ENCODE peak calls at places on chromosomes 12 and 14, in six cellular contexts. G is tibial artery, O is PC-9, K is Calu3, H is GM06990, Z is epithelial cell of esophagus. R is an unnamed sample.

GRCh38 chr12:9940370-9940769 is 8.2 kb upstream of the CLEC2A start:
- DNase-seq in O (no peak), G (no peak), K (no peak), Z (peak), H (no peak), R (no peak)

GRCh38 chr12:68880660-68881325 is 52.2 kb downstream of the CPM start:
- DNase-seq in O (no peak), H (no peak), Z (no peak), K (no peak), G (no peak), R (no peak)

GRCh38 chr14:102594514-102595175 is 2.2 kb downstream of the RCOR1 start:
- DNase-seq in H (peak), Z (peak), O (peak), G (no peak), K (peak), R (peak)

GRCh38 chr14:36997843-36998242 is 174.6 kb downstream of the SLC25A21 start:
- DNase-seq in K (no peak), Z (no peak), H (no peak), G (no peak), O (no peak), R (no peak)

GRCh38 chr14:99188721-99189120 is 83.3 kb downstream of the BCL11B start:
- DNase-seq in H (no peak), G (peak), K (no peak), Z (no peak), O (no peak), R (no peak)

GRCh38 chr12:65835256-65835655 is 11.0 kb downstream of the HMGA2 start:
- DNase-seq in H (no peak), G (no peak), K (no peak), Z (no peak), O (no peak), R (no peak)

GRCh38 chr14:53193193-53193592 is 40.1 kb upstream of the DDHD1 start:
- DNase-seq in Z (peak), G (no peak), O (no peak), H (no peak), K (no peak), R (no peak)

GRCh38 chr12:64587447-64587846 is 22.8 kb upstream of the RASSF3 start:
- DNase-seq in H (no peak), Z (peak), K (no peak), O (no peak), G (no peak), R (no peak)

GRCh38 chr12:108856428-108857157 is 790 bp downstream of the SSH1 start:
- DNase-seq in O (peak), Z (peak), K (peak), H (peak), G (peak), R (peak)

GRCh38 chr14:93137864-93138263 is 22.1 kb upstream of the ITPK1 start:
- DNase-seq in H (no peak), O (no peak), G (no peak), K (peak), Z (peak), R (no peak)

GRCh38 chr12:27207626-27208413 is 36.3 kb upstream of the STK38L start:
- DNase-seq in Z (peak), K (no peak), H (peak), G (no peak), O (no peak), R (no peak)

GRCh38 chr12:81274619-81275018 is 196.7 kb downstream of the ACSS3 start:
- DNase-seq in H (no peak), Z (peak), K (no peak), G (no peak), O (no peak), R (no peak)

GRCh38 chr12:111715242-111715641 is 29.4 kb downstream of the ACAD10 start:
- DNase-seq in G (no peak), K (no peak), O (no peak), H (no peak), Z (no peak), R (no peak)

GRCh38 chr12:41274643-41275042 is 86.5 kb downstream of the PDZRN4 start:
- DNase-seq in Z (no peak), H (no peak), G (no peak), O (no peak), K (no peak), R (no peak)

GRCh38 chr14:62670526-62670925 is 374.7 kb downstream of the KCNH5 start:
- DNase-seq in Z (peak), O (no peak), G (no peak), H (no peak), K (no peak), R (no peak)

GRCh38 chr12:108338915-108339657 is at the start of gene CMKLR1:
- DNase-seq in O (no peak), K (no peak), G (peak), Z (no peak), H (peak), R (no peak)

GRCh38 chr12:119241049-119241448 is 62.3 kb downstream of the HSPB8 start:
- DNase-seq in O (no peak), Z (no peak), G (no peak), H (peak), K (no peak), R (no peak)

GRCh38 chr12:47184813-47185212 is 105.1 kb upstream of the AMIGO2 start:
- DNase-seq in Z (peak), O (peak), G (no peak), H (no peak), K (peak), R (no peak)

GRCh38 chr12:19967486-19967885 is 400.9 kb upstream of the PDE3A start:
- DNase-seq in Z (peak), H (no peak), G (no peak), O (no peak), K (peak), R (peak)

GRCh38 chr12:20483776-20484175 is 115.4 kb downstream of the PDE3A start:
- DNase-seq in O (no peak), H (no peak), Z (no peak), K (no peak), G (no peak), R (no peak)

GRCh38 chr12:72349491-72349890 is 77.3 kb downstream of the TRHDE start:
- DNase-seq in K (no peak), O (no peak), Z (no peak), G (no peak), H (no peak), R (no peak)

GRCh38 chr14:61335049-61335448 is 13.7 kb downstream of the PRKCH start:
- DNase-seq in K (no peak), H (no peak), Z (no peak), G (no peak), O (no peak), R (no peak)

GRCh38 chr12:50924439-50925341 is 27.7 kb upstream of the HIGD1C start:
- DNase-seq in O (peak), G (peak), K (peak), Z (peak), H (peak), R (peak)

GRCh38 chr14:38992067-38992835 is 110.8 kb downstream of the SEC23A start:
- DNase-seq in K (no peak), G (no peak), O (no peak), Z (no peak), H (no peak), R (no peak)

GRCh38 chr12:64943686-64944085 is 119.2 kb downstream of the TBC1D30 start:
- DNase-seq in H (no peak), Z (no peak), G (no peak), O (no peak), K (no peak), R (no peak)

GRCh38 chr12:6923003-6923732 is 4.6 kb upstream of the ATN1 start:
- DNase-seq in O (no peak), Z (no peak), H (no peak), G (peak), K (no peak), R (no peak)

DNA sequence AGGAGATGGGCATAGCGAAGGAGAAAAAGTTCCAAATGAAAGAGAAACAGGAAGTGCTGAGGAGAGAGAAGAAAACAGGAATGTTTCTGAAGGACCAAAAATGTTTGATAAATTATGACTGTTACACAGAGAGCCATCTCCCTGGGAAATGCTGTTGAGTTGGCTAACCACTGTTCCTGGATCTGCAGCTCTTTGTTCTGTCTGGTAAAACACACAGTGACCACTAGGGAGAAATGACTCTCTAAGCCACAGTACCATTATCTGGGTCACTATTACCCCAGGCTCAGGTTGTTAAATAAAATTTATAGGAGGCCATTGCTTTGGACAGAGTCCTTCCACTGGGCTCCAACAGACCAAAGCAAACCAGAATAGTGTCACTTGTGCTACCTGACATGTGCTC is 219.3 kb downstream of the CRADD start:
- DNase-seq in K (no peak), H (no peak), O (no peak), G (no peak), Z (no peak), R (no peak)
- TF ChIP-seq CTCF in K (no peak), H (peak), O (no peak), G (no peak), Z (no peak), R (no peak)

GRCh38 chr14:70257526-70257925 is 68.8 kb upstream of the SLC8A3 start:
- DNase-seq in Z (peak), G (no peak), O (no peak), K (peak), H (no peak), R (no peak)
- TF ChIP-seq CTCF in Z (peak), G (no peak), O (peak), K (peak), H (peak), R (no peak)

GRCh38 chr12:34233618-34234017 is 211.3 kb downstream of the ALG10 start:
- DNase-seq in H (no peak), G (no peak), K (no peak), O (no peak), Z (no peak), R (no peak)

GRCh38 chr12:34236073-34236472 is 213.8 kb downstream of the ALG10 start:
- DNase-seq in G (no peak), K (no peak), O (no peak), Z (no peak), H (no peak), R (no peak)
- TF ChIP-seq CTCF in G (no peak), K (no peak), O (no peak), Z (no peak), H (no peak), R (no peak)

DNA sequence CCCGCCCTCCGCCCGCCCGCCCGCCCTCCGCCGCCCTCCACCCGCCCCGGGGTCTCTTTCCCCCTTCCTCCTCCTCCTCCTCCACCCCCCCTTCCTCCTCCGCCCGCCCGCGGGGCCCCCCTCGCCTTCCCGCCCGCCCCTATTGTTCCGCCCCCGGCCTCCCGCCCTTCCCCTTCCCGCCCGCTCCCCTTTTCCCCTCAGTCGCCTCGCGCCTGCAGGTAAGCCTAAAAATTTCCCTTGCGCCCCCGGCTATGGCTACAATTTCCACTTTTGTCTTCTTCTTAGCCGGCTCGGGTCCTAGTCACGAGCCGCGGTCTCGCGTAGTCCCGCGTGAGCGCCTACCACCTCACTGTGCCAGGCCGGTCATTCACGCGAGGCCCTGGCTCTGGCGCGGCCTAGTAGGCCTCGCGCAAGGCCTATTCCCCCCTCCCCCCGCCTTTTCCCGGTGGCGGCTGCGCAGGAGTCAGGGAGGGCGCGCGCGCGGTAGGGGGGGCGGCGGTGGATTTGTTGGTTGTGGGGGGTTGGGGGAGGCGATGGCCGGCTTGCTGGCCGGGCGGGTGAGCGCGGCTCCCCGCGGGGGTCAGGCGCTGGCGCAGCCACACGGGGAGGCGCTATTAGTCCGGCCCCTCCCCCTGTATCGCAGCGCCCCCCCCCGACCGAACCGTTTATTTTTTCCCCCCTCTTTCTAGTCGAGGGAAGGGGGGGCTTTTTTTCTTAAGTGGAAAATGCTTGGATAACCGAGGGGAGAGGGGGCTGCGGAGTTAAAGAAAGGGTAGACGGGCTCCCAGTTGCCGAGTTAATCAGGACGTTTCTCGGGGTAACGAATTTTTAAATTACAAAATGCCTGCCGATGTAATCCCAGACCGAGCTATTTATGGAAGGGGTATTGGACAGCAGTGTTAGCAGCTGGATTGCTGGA is 516 bp downstream of the PCBP2 start:
- DNase-seq in Z (peak), O (peak), H (peak), G (peak), K (peak), R (peak)
- TF ChIP-seq CTCF in Z (no peak), O (peak), H (peak), G (peak), K (peak), R (peak)